ENCODE peak calls at places on chromosomes 12 and 14, in five cellular contexts. C is psoas muscle, G is tibial nerve, O is IMR-90, Z is fibroblast of lung. L is an unnamed sample. For H3K9me3 and H3K36me3, the result is how much of the 10 kb centered on the place peaks cover.

GRCh38 chr14:95515080-95515489 is 1.4 kb downstream of the SYNE3 start:
- DNase-seq in O (no peak), G (no peak), Z (no peak), C (peak), L (no peak)

GRCh38 chr12:47844264-47845020 is 24.7 kb upstream of the HDAC7 start:
- DNase-seq in G (peak), Z (peak), O (no peak), C (peak), L (no peak)

GRCh38 chr12:34297126-34297789 is 275.0 kb downstream of the ALG10 start:
- DNase-seq in O (no peak), Z (no peak), G (no peak), C (peak), L (peak)

GRCh38 chr12:71063087-71063486 is 94.7 kb downstream of the TSPAN8 start:
- DNase-seq in G (no peak), Z (no peak), O (no peak), C (no peak), L (no peak)

GRCh38 chr14:42428996-42429395 is 822.3 kb downstream of the LRFN5 start:
- DNase-seq in Z (no peak), G (no peak), C (no peak), O (no peak), L (no peak)

GRCh38 chr14:49461529-49462401 is 124.4 kb downstream of the RPS29 start:
- DNase-seq in G (no peak), O (peak), C (no peak), Z (peak), L (peak)

GRCh38 chr14:103522649-103523582 is at the start of gene CKB:
- DNase-seq in G (no peak), O (peak), Z (peak), C (peak), L (peak)

GRCh38 chr12:115374480-115375187 is 690.7 kb upstream of the TBX3 start:
- DNase-seq in G (no peak), O (no peak), Z (no peak), C (no peak), L (no peak)

GRCh38 chr12:121800694-121801600 is 2.9 kb upstream of the SETD1B start:
- DNase-seq in C (peak), O (peak), G (peak), Z (peak), L (peak)

GRCh38 chr12:51726931-51727330 is 121.6 kb downstream of the FIGNL2 start:
- DNase-seq in C (no peak), G (no peak), Z (no peak), O (no peak), L (no peak)

GRCh38 chr14:38629412-38629811 is 373.5 kb upstream of the CLEC14A start:
- DNase-seq in O (no peak), C (no peak), Z (no peak), G (no peak), L (no peak)

GRCh38 chr12:56894698-56895368 is 39.4 kb downstream of the SDR9C7 start:
- DNase-seq in O (no peak), C (no peak), G (no peak), Z (no peak), L (no peak)

GRCh38 chr12:56897844-56898341 is 36.3 kb downstream of the SDR9C7 start:
- DNase-seq in O (peak), G (no peak), Z (no peak), C (no peak), L (no peak)

GRCh38 chr12:56900583-56900982 is 33.6 kb downstream of the SDR9C7 start:
- DNase-seq in G (no peak), Z (no peak), C (no peak), O (peak), L (no peak)

GRCh38 chr12:56896082-56896481 is 38.1 kb downstream of the SDR9C7 start:
- DNase-seq in C (no peak), G (no peak), O (no peak), Z (no peak), L (no peak)

DNA sequence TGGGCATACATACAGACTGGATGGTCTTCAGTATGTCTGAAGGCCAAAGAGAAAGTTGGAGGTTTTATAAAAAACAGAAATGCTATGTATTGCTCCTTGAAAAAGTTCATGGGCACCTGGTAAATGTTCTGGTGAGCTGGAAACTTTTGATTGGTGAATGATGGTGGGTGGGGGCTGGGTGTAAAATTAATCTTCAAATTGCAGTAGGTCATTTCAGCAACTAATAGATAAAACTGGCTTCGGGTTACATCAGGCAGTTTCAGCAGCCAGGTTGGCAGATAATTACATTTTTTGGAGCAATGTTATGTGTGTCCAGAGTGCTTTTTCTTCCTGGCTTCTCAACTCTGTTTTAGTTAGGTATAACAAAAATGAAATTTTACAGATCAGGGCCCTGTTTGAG is 35.3 kb downstream of the SDR9C7 start:
- DNase-seq in G (no peak), Z (no peak), O (no peak), C (no peak), L (no peak)
- H3K9me3 ChIP-seq in G (under half), Z (under half), O (under half), C (under half), L (under half)

GRCh38 chr12:125076103-125076502 is 10.9 kb downstream of the AACS start:
- DNase-seq in G (no peak), C (no peak), O (no peak), Z (no peak), L (no peak)

GRCh38 chr12:125079943-125080645 is 14.9 kb downstream of the AACS start:
- DNase-seq in Z (peak), O (no peak), C (peak), G (peak), L (no peak)

GRCh38 chr12:125081427-125081826 is 16.2 kb downstream of the AACS start:
- DNase-seq in O (no peak), G (no peak), C (no peak), Z (no peak), L (no peak)

GRCh38 chr12:125083092-125083491 is 17.9 kb downstream of the AACS start:
- DNase-seq in Z (no peak), G (no peak), O (no peak), C (no peak), L (no peak)

DNA sequence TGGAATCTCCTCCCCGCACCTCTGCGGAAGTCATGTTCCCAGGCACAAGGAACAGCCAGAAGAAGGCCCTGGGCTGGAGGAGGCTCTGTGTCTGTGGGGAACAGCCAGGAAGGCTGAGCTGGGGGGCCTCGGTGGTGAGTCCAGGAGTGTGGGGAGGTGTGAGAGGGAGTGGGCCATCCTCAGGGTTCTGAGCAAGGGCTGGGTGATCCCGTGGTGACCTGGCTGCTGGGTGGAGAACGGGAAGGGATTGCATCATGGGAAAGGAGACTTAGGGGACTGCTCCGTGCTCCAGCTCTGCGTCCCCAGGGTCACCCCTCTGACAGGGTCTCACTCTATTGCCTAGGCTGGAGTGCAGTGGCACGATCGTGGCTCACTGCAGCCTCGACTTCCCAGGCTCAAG is 13.8 kb downstream of the AACS start:
- DNase-seq in Z (no peak), O (no peak), C (no peak), G (no peak), L (no peak)
- H3K36me3 ChIP-seq in Z (under half), O (under half), C (under half), G (half or more), L (under half)

DNA sequence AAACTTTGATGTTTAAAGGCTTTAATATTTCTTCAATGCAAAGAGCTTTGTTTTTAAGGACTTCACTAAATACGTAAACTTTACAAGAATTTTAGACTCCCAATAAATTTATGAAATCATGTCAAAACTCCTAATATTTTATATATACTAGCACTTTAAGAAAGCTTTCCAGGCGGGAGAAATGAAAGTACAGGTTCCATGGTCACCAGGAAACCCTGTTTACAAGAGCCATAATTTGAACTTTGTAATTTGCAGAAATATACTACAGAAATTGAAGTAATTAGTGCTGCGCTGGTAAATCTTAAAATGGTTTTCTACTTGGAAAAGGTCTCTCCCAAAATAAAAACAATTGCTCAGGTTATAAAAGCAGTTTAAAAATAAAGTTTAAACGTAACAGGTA is 8.8 kb downstream of the CCDC92 start:
- DNase-seq in Z (no peak), G (no peak), C (no peak), O (no peak), L (no peak)
- TF ChIP-seq CTCF in Z (no peak), G (no peak), C (no peak), O (no peak), L (no peak)

GRCh38 chr12:132945806-132946506 is 10.2 kb downstream of the ZNF605 start:
- DNase-seq in O (no peak), C (no peak), Z (no peak), G (no peak), L (no peak)
- H3K9me3 ChIP-seq in O (half or more), C (half or more), Z (under half), G (half or more), L (under half)

GRCh38 chr14:52008136-52008535 is 18.8 kb downstream of the RTRAF start:
- DNase-seq in C (no peak), O (no peak), Z (no peak), G (no peak), L (no peak)
- H3K36me3 ChIP-seq in C (under half), O (half or more), Z (under half), G (half or more), L (under half)

L was measured in Caco-2.